ENCODE peak calls at places on chromosomes 1 and 21, in four cellular contexts. S is uterus; I is CD8-positive, alpha-beta T cell; B is hepatocyte. Q is an unnamed sample.

GRCh38 chr1:46041974-46042373 is 90.5 kb downstream of the PIK3R3 start:
- DNase-seq in I (no peak), S (no peak), B (no peak), Q (no peak)

GRCh38 chr1:232340448-232340847 is 289.5 kb downstream of the SIPA1L2 start:
- DNase-seq in B (no peak), S (no peak), I (no peak), Q (no peak)

GRCh38 chr1:198096390-198096789 is 60.4 kb upstream of the NEK7 start:
- DNase-seq in S (no peak), B (no peak), I (no peak), Q (no peak)

GRCh38 chr1:116309090-116309870 is 63.8 kb upstream of the ATP1A1 start:
- DNase-seq in B (no peak), I (no peak), S (no peak), Q (peak)

GRCh38 chr1:153608742-153609584 is 4.0 kb downstream of the S100A16 start:
- DNase-seq in B (peak), I (no peak), S (peak), Q (peak)

GRCh38 chr1:172287207-172287606 is 133.3 kb upstream of the C1orf105 start:
- DNase-seq in I (no peak), S (peak), B (no peak), Q (peak)

GRCh38 chr1:32500387-32501209 is 35.7 kb downstream of the ZBTB8B start:
- DNase-seq in S (peak), I (no peak), B (peak), Q (peak)

GRCh38 chr21:45054927-45055612 is 19.3 kb upstream of the ADARB1 start:
- DNase-seq in S (no peak), I (no peak), B (no peak), Q (no peak)

GRCh38 chr1:167683226-167683625 is 38.6 kb upstream of the MPZL1 start:
- DNase-seq in I (no peak), S (no peak), B (no peak), Q (no peak)

GRCh38 chr21:45080639-45081414 is 6.4 kb downstream of the ADARB1 start:
- DNase-seq in B (peak), S (peak), I (peak), Q (peak)

GRCh38 chr1:98920441-98921110 is 84.1 kb downstream of the PLPPR5 start:
- DNase-seq in S (no peak), I (no peak), B (no peak), Q (peak)

GRCh38 chr1:115545791-115546733 is 95.7 kb upstream of the VANGL1 start:
- DNase-seq in S (peak), B (peak), I (no peak), Q (peak)

GRCh38 chr1:143698016-143698415 is 273.8 kb downstream of the FAM72C start:
- DNase-seq in S (no peak), B (no peak), I (no peak), Q (peak)

GRCh38 chr21:31614705-31615104 is 44.8 kb upstream of the SOD1 start:
- DNase-seq in S (no peak), B (no peak), I (no peak), Q (no peak)

GRCh38 chr1:183234660-183235476 is 48.8 kb downstream of the LAMC2 start:
- DNase-seq in I (no peak), S (peak), B (peak), Q (peak)

GRCh38 chr1:93448292-93448982 is 519 bp downstream of the FNBP1L start:
- DNase-seq in S (peak), B (peak), I (no peak), Q (peak)

GRCh38 chr1:83065952-83066727 is 932.8 kb downstream of the TTLL7 start:
- DNase-seq in B (no peak), S (no peak), I (no peak), Q (no peak)

GRCh38 chr1:236280438-236281285 is 1.1 kb downstream of the ERO1B start:
- DNase-seq in S (peak), B (peak), I (peak), Q (no peak)

GRCh38 chr1:163565171-163565570 is 243.4 kb downstream of the NUF2 start:
- DNase-seq in I (no peak), B (no peak), S (no peak), Q (no peak)

GRCh38 chr1:163562355-163562754 is 240.6 kb downstream of the NUF2 start:
- DNase-seq in S (no peak), I (no peak), B (no peak), Q (no peak)

DNA sequence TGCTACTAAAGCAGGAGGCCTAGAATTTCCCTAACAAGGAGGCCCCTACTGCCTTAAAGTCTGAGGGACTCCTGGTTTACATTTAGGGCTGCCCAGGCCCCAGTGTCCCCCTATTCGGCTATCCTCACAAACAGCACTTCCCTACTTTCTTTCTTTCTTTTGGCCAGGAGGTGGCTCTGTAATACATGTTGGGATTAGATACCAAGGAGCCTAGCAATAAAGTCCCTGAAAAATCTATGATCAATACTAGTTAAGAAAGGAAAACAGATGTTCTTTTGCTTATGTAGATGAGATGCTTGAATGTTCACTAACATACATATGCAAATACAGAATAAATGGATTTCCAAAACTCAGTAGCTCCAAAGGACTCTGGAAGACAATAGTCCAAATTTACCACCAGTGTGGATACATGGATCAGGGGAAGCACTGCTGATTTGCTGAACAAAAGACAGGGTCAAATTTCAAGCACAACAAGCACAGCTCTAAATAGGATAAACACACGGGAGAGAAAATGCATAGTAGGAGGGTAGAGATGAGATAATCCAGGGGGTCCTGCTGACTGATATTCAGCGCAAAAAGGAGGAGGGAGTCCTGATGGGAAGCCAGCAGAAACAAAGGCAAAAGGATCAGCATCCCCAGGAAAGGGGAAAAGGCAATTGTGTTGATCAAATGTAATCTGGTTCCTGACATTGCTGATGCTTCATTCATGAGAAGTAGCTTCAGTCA is 240.0 kb downstream of the NUF2 start:
- DNase-seq in I (no peak), S (no peak), B (peak), Q (no peak)
- TF ChIP-seq CTCF in I (no peak), S (peak), B (peak), Q (no peak)

GRCh38 chr1:2969011-2969869 is 52.0 kb upstream of the ACTRT2 start:
- DNase-seq in S (no peak), B (no peak), I (no peak), Q (no peak)
- H3K27ac ChIP-seq in S (no peak), B (no peak), I (no peak), Q (no peak)

GRCh38 chr1:245279346-245279745 is 124.6 kb downstream of the KIF26B start:
- DNase-seq in S (no peak), I (no peak), B (no peak), Q (no peak)
- TF ChIP-seq CTCF in S (no peak), I (no peak), B (no peak), Q (no peak)

GRCh38 chr21:42645211-42646075 is 8.0 kb upstream of the PDE9A start:
- DNase-seq in B (no peak), I (no peak), S (no peak), Q (no peak)
- H3K27ac ChIP-seq in B (no peak), I (no peak), S (no peak), Q (no peak)

GRCh38 chr1:13228343-13228781 is 2.4 kb upstream of the PRAMEF18 start:
- DNase-seq in S (no peak), B (no peak), I (peak), Q (no peak)
- TF ChIP-seq CTCF in S (no peak), B (no peak), I (peak), Q (peak)

GRCh38 chr1:9186082-9186859 is 48.3 kb upstream of the H6PD start:
- DNase-seq in S (no peak), I (no peak), B (no peak), Q (no peak)
- H3K27ac ChIP-seq in S (no peak), I (no peak), B (no peak), Q (no peak)

Q was measured in RWPE1.